ENCODE peak calls at places on chromosomes 2 and 18, in four cellular contexts. One of them, this sample, is unnamed.

GRCh38 chr2:23135481-23136100 is 249.4 kb upstream of the KLHL29 start:
- DNase-seq in HCT116: no peak
- DNase-seq in K562: no peak
- DNase-seq in HepG2: no peak
- DNase-seq in this sample: no peak

GRCh38 chr2:63698825-63699548 is 110.2 kb downstream of the MDH1 start:
- DNase-seq in K562: peak
- DNase-seq in HepG2: peak
- DNase-seq in HCT116: peak
- DNase-seq in this sample: peak

GRCh38 chr2:18883626-18884456 is 294.5 kb upstream of the NT5C1B start:
- DNase-seq in HCT116: peak
- DNase-seq in K562: no peak
- DNase-seq in HepG2: peak
- DNase-seq in this sample: no peak

GRCh38 chr2:54401592-54401991 is 54.5 kb upstream of the SPTBN1 start:
- DNase-seq in HCT116: no peak
- DNase-seq in HepG2: no peak
- DNase-seq in K562: no peak
- DNase-seq in this sample: no peak

GRCh38 chr2:43217228-43218220 is 8.9 kb downstream of the ZFP36L2 start:
- DNase-seq in HCT116: no peak
- DNase-seq in K562: no peak
- DNase-seq in HepG2: no peak
- DNase-seq in this sample: no peak

GRCh38 chr2:112085382-112085730 is 30.3 kb downstream of the TMEM87B start:
- DNase-seq in HCT116: no peak
- DNase-seq in K562: no peak
- DNase-seq in HepG2: no peak
- DNase-seq in this sample: no peak

GRCh38 chr2:126244937-126245336 is 411.0 kb upstream of the GYPC start:
- DNase-seq in HCT116: no peak
- DNase-seq in HepG2: peak
- DNase-seq in K562: peak
- DNase-seq in this sample: peak

GRCh38 chr2:45388541-45389100 is 222.4 kb downstream of the SRBD1 start:
- DNase-seq in K562: no peak
- DNase-seq in HCT116: no peak
- DNase-seq in HepG2: no peak
- DNase-seq in this sample: no peak

GRCh38 chr2:237421542-237422047 is 7.6 kb upstream of the COL6A3 start:
- DNase-seq in HCT116: peak
- DNase-seq in HepG2: peak
- DNase-seq in K562: peak
- DNase-seq in this sample: no peak

GRCh38 chr2:216320852-216321251 is 51.4 kb downstream of the MARCHF4 start:
- DNase-seq in K562: no peak
- DNase-seq in HepG2: no peak
- DNase-seq in HCT116: no peak
- DNase-seq in this sample: no peak

GRCh38 chr18:55433140-55433539 is 154.9 kb downstream of the TCF4 start:
- DNase-seq in HepG2: no peak
- DNase-seq in K562: no peak
- DNase-seq in HCT116: no peak
- DNase-seq in this sample: no peak

GRCh38 chr18:55269632-55270031 is 310.4 kb upstream of the CCDC68 start:
- DNase-seq in HepG2: no peak
- DNase-seq in HCT116: no peak
- DNase-seq in K562: no peak
- DNase-seq in this sample: no peak

GRCh38 chr2:178238144-178238521 is 43.8 kb downstream of the OSBPL6 start:
- DNase-seq in HCT116: no peak
- DNase-seq in HepG2: no peak
- DNase-seq in K562: no peak
- DNase-seq in this sample: no peak

GRCh38 chr2:82314836-82315472 is 2010.4 kb upstream of the LRRTM1 start:
- DNase-seq in HepG2: no peak
- DNase-seq in K562: no peak
- DNase-seq in HCT116: no peak
- DNase-seq in this sample: no peak

GRCh38 chr2:128834203-128834602 is 515.5 kb upstream of the HS6ST1 start:
- DNase-seq in HCT116: no peak
- DNase-seq in HepG2: no peak
- DNase-seq in K562: no peak
- DNase-seq in this sample: no peak

GRCh38 chr18:8900552-8900951 is 195.2 kb downstream of the MTCL1 start:
- DNase-seq in K562: no peak
- DNase-seq in HepG2: no peak
- DNase-seq in HCT116: no peak
- DNase-seq in this sample: no peak

GRCh38 chr2:158633261-158633660 is 161.9 kb upstream of the DAPL1 start:
- DNase-seq in HepG2: no peak
- DNase-seq in HCT116: no peak
- DNase-seq in K562: no peak
- DNase-seq in this sample: no peak

GRCh38 chr2:37870829-37871228 is 54.3 kb upstream of the RMDN2 start:
- DNase-seq in HCT116: no peak
- DNase-seq in HepG2: no peak
- DNase-seq in K562: no peak
- DNase-seq in this sample: no peak

GRCh38 chr2:231059756-231060155 is 3.1 kb downstream of the PSMD1 start:
- DNase-seq in K562: no peak
- DNase-seq in HCT116: no peak
- DNase-seq in HepG2: no peak
- DNase-seq in this sample: no peak

GRCh38 chr2:100784681-100785080 is 35.3 kb upstream of the NPAS2 start:
- DNase-seq in HCT116: no peak
- DNase-seq in HepG2: no peak
- DNase-seq in K562: no peak
- DNase-seq in this sample: no peak

GRCh38 chr2:111884592-111884964 is 585 bp upstream of the ANAPC1 start:
- DNase-seq in HCT116: no peak
- DNase-seq in HepG2: no peak
- DNase-seq in K562: no peak
- DNase-seq in this sample: no peak

GRCh38 chr2:240885980-240886565 is 9.9 kb downstream of the MAB21L4 start:
- DNase-seq in HepG2: no peak
- DNase-seq in K562: no peak
- DNase-seq in HCT116: no peak
- DNase-seq in this sample: no peak
- TF ChIP-seq TCF7L2 in HepG2: no peak
- TF ChIP-seq TCF7L2 in K562: no peak
- TF ChIP-seq TCF7L2 in HCT116: no peak
- TF ChIP-seq TCF7L2 in this sample: no peak

GRCh38 chr2:9740382-9741040 is 102.8 kb upstream of the TAF1B start:
- DNase-seq in HCT116: no peak
- DNase-seq in K562: no peak
- DNase-seq in HepG2: no peak
- DNase-seq in this sample: no peak

GRCh38 chr2:9741110-9741509 is 102.2 kb upstream of the TAF1B start:
- DNase-seq in HCT116: no peak
- DNase-seq in K562: no peak
- DNase-seq in HepG2: no peak
- DNase-seq in this sample: no peak

GRCh38 chr2:9738718-9739496 is 104.4 kb upstream of the TAF1B start:
- DNase-seq in K562: no peak
- DNase-seq in HCT116: no peak
- DNase-seq in HepG2: no peak
- DNase-seq in this sample: no peak

GRCh38 chr2:9738062-9738717 is 105.1 kb upstream of the TAF1B start:
- DNase-seq in HCT116: no peak
- DNase-seq in K562: no peak
- DNase-seq in HepG2: no peak
- DNase-seq in this sample: no peak

GRCh38 chr2:9739508-9739907 is 103.8 kb upstream of the TAF1B start:
- DNase-seq in K562: no peak
- DNase-seq in HCT116: no peak
- DNase-seq in HepG2: no peak
- DNase-seq in this sample: no peak
- H3K27ac ChIP-seq in K562: no peak
- H3K27ac ChIP-seq in HCT116: no peak
- H3K27ac ChIP-seq in HepG2: no peak
- H3K27ac ChIP-seq in this sample: no peak

DNA sequence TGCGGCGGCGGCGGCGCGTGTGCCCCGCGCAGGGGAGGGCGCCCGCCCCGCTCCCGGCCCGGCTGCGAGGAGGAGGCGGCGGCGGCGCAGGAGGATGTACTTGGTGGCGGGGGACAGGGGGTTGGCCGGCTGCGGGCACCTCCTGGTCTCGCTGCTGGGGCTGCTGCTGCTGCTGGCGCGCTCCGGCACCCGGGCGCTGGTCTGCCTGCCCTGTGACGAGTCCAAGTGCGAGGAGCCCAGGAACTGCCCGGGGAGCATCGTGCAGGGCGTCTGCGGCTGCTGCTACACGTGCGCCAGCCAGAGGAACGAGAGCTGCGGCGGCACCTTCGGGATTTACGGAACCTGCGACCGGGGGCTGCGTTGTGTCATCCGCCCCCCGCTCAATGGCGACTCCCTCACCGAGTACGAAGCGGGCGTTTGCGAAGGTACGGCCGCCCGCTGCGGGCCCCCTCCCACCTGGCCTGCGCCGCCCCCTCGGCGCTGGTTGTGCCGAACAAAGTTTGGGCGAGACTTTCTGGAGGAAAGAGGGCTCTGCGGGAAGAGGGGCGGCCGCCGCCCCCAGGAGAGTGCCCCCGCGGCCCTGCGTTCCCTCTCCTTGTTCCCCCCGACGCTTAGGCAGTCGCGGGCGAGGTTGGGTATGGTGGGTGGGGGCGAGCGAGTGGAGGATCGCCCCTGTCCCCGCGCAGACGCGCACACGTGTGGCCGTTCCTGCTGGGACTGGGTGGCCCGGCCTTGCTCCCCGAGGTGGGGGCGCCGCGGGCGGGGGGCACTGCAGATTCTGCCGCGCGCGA is 816 bp downstream of the CRIM1 start:
- DNase-seq in HCT116: no peak
- DNase-seq in K562: no peak
- DNase-seq in HepG2: no peak
- DNase-seq in this sample: no peak
- TF ChIP-seq TCF7L2 in HCT116: no peak
- TF ChIP-seq TCF7L2 in K562: no peak
- TF ChIP-seq TCF7L2 in HepG2: no peak
- TF ChIP-seq TCF7L2 in this sample: no peak

GRCh38 chr2:11688222-11689069 is 18.5 kb upstream of the NTSR2 start:
- DNase-seq in HepG2: peak
- DNase-seq in K562: peak
- DNase-seq in HCT116: peak
- DNase-seq in this sample: no peak

GRCh38 chr2:11687736-11688135 is 17.7 kb upstream of the NTSR2 start:
- DNase-seq in HepG2: no peak
- DNase-seq in K562: no peak
- DNase-seq in HCT116: no peak
- DNase-seq in this sample: no peak

GRCh38 chr2:11684894-11685460 is 15.0 kb upstream of the NTSR2 start:
- DNase-seq in K562: no peak
- DNase-seq in HepG2: no peak
- DNase-seq in HCT116: no peak
- DNase-seq in this sample: no peak

GRCh38 chr2:11683966-11684365 is 14.0 kb upstream of the NTSR2 start:
- DNase-seq in K562: no peak
- DNase-seq in HCT116: no peak
- DNase-seq in HepG2: no peak
- DNase-seq in this sample: no peak

DNA sequence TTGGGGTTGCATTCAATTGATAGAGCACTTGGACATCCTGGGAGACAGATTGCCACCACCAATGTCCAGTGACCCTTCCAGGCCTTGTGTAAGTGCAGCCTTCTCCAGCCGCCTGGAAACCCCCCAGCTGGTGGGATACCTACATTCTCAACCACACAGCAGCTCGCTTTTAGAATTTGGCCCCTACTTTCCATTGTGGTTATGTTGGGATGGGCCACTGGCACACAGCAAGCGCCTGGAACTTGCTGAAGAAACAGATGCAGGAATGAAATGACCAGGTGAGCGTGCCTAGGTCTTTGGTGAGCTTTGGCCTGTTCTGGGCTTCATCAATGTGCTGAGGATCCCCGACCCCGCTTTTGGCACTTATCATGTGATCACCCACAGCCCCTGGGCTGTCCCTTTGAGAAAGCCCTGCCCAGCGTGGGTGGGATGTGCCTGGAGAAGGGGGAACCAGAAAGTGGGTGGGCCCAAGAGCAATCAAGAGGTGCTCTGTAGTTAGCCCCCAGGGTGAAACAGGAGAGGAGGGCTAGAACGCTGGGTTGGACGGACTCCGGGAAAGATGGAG is 16.0 kb upstream of the NTSR2 start:
- DNase-seq in HepG2: no peak
- DNase-seq in K562: no peak
- DNase-seq in HCT116: no peak
- DNase-seq in this sample: no peak
- H3K27ac ChIP-seq in HepG2: no peak
- H3K27ac ChIP-seq in K562: no peak
- H3K27ac ChIP-seq in HCT116: no peak
- H3K27ac ChIP-seq in this sample: no peak

GRCh38 chr2:122388208-122388607 is 632.8 kb downstream of the TSN start:
- DNase-seq in HCT116: no peak
- DNase-seq in HepG2: no peak
- DNase-seq in K562: no peak
- DNase-seq in this sample: no peak

GRCh38 chr2:122389694-122390093 is 634.2 kb downstream of the TSN start:
- DNase-seq in HCT116: no peak
- DNase-seq in HepG2: no peak
- DNase-seq in K562: no peak
- DNase-seq in this sample: no peak

GRCh38 chr2:122390406-122390805 is 635.0 kb downstream of the TSN start:
- DNase-seq in HepG2: no peak
- DNase-seq in K562: no peak
- DNase-seq in HCT116: no peak
- DNase-seq in this sample: no peak

DNA sequence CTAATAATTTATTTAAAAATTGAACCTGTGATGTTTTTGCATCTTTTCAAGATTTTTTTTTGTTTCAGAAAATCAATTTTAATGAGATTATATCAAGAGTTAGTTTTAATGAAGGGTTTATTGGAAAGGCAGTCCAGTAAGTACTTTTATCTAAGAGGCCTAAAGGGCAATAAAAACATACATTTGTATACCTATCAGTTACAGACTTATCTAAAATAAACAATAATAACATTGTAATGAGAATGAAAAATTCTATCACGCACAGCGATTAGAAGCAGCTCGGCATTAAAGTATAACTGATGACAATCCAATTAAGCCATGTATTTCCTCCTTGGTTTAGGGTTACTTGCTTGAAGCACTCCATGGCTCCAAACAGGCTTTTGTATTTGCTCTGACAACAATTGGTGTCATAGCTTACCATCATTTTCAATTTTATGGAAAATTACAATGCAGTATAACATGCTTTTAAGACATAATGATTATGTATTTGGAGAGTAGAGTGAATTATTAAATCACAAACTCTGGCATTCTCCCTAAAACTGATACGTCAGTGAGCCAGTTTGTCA is 629.4 kb downstream of the TSN start:
- DNase-seq in HCT116: no peak
- DNase-seq in K562: no peak
- DNase-seq in HepG2: no peak
- DNase-seq in this sample: no peak
- TF ChIP-seq TCF7L2 in HCT116: no peak
- TF ChIP-seq TCF7L2 in K562: no peak
- TF ChIP-seq TCF7L2 in HepG2: no peak
- TF ChIP-seq TCF7L2 in this sample: no peak

GRCh38 chr18:13611058-13611615 is 115.2 kb downstream of the FAM210A start:
- DNase-seq in HepG2: no peak
- DNase-seq in K562: no peak
- DNase-seq in HCT116: no peak
- DNase-seq in this sample: no peak
- H3K27ac ChIP-seq in HepG2: no peak
- H3K27ac ChIP-seq in K562: no peak
- H3K27ac ChIP-seq in HCT116: no peak
- H3K27ac ChIP-seq in this sample: no peak